ENCODE peak calls at places on chromosomes 13 and 19, in four cellular contexts. Y is lower lobe of right lung; O is left cardiac atrium; W is activated T-cell treated with anti-CD3 and anti-CD28 coated beads, Interleukin-2, amount 50 U/mL, for 72 hours. D is an unnamed sample.

GRCh38 chr19:15107056-15108010 is at the start of gene SYDE1:
- ATAC-seq in Y (peak), O (peak), W (peak), D (peak)

GRCh38 chr19:53908106-53908932 is 759 bp upstream of the CACNG7 start:
- ATAC-seq in Y (peak), O (peak), W (peak), D (peak)

GRCh38 chr19:12788682-12789097 is 2.6 kb upstream of the JUNB start:
- ATAC-seq in Y (no peak), O (no peak), W (no peak), D (no peak)

GRCh38 chr13:23322353-23323336 is 110.9 kb downstream of the SACS start:
- ATAC-seq in Y (no peak), O (no peak), W (no peak), D (no peak)

GRCh38 chr13:112128052-112128610 is 61.2 kb downstream of the SOX1 start:
- ATAC-seq in Y (no peak), O (no peak), W (no peak), D (no peak)

GRCh38 chr13:101393140-101393539 is 23.2 kb downstream of the NALCN start:
- ATAC-seq in Y (no peak), O (no peak), W (no peak), D (no peak)

GRCh38 chr19:33236696-33237390 is 11.2 kb upstream of the SLC7A10 start:
- ATAC-seq in Y (no peak), O (no peak), W (no peak), D (no peak)

GRCh38 chr19:834216-834615 is 6.6 kb downstream of the AZU1 start:
- ATAC-seq in Y (peak), O (no peak), W (no peak), D (no peak)

GRCh38 chr13:54366728-54367127 is 1338.1 kb downstream of the OLFM4 start:
- ATAC-seq in Y (no peak), O (no peak), W (no peak), D (no peak)

GRCh38 chr13:30466358-30466714 is 600 bp upstream of the HMGB1 start:
- ATAC-seq in Y (no peak), O (no peak), W (no peak), D (no peak)

D was measured in gastroesophageal sphincter.